ENCODE peak calls at places on chromosome 5, in seven cellular contexts. X is ovary, U is cardiac septum, Z is GM12891, L is HT1080, C is SK-MEL-5, J is T-cell. Q is an unnamed sample.

GRCh38 chr5:83513491-83513890 is 41.9 kb downstream of the VCAN start:
- DNase-seq in J (no peak), C (no peak), X (no peak), U (no peak), L (no peak), Z (no peak), Q (no peak)

GRCh38 chr5:113266913-113267227 is 167.9 kb downstream of the TSSK1B start:
- DNase-seq in X (no peak), Z (no peak), U (no peak), L (no peak), C (no peak), J (no peak), Q (no peak)

GRCh38 chr5:148873690-148874485 is 47.5 kb downstream of the ADRB2 start:
- DNase-seq in L (no peak), Z (no peak), X (no peak), J (no peak), C (no peak), U (no peak), Q (no peak)

GRCh38 chr5:122775713-122776084 is 819 bp downstream of the SNX2 start:
- DNase-seq in U (no peak), J (no peak), C (peak), X (no peak), L (peak), Z (no peak), Q (no peak)

GRCh38 chr5:98722188-98722587 is 51.3 kb upstream of the RGMB start:
- DNase-seq in Z (no peak), X (no peak), L (no peak), J (no peak), U (no peak), C (no peak), Q (no peak)

GRCh38 chr5:36502608-36503007 is 103.8 kb upstream of the SLC1A3 start:
- DNase-seq in U (no peak), L (peak), X (no peak), J (no peak), Z (no peak), C (peak), Q (no peak)

GRCh38 chr5:124402144-124402581 is 344.3 kb downstream of the ZNF608 start:
- DNase-seq in Z (no peak), C (no peak), X (no peak), U (no peak), J (no peak), L (no peak), Q (no peak)

GRCh38 chr5:179975713-179976030 is 68.0 kb upstream of the TBC1D9B start:
- DNase-seq in Z (no peak), J (no peak), C (no peak), L (no peak), U (no peak), X (no peak), Q (no peak)

GRCh38 chr5:4879693-4880303 is 260.3 kb upstream of the ADAMTS16 start:
- DNase-seq in C (peak), U (no peak), Z (peak), X (peak), L (peak), J (peak), Q (peak)

GRCh38 chr5:142644127-142644526 is 41.8 kb downstream of the FGF1 start:
- DNase-seq in J (no peak), L (peak), X (no peak), Z (no peak), C (no peak), U (no peak), Q (no peak)

GRCh38 chr5:83665631-83666030 is 55.0 kb downstream of the HAPLN1 start:
- DNase-seq in U (no peak), Z (no peak), X (no peak), J (no peak), C (no peak), L (no peak), Q (no peak)

GRCh38 chr5:19986036-19986619 is 1.9 kb downstream of the CDH18 start:
- DNase-seq in J (no peak), L (no peak), U (no peak), C (no peak), X (no peak), Z (no peak), Q (no peak)

GRCh38 chr5:101676646-101677045 is 619.4 kb downstream of the SLCO4C1 start:
- DNase-seq in X (no peak), U (no peak), C (no peak), L (no peak), J (no peak), Z (no peak), Q (no peak)